ENCODE peak calls at places on chromosomes 2 and 18, in six cellular contexts. One of them, this sample, is unnamed.

GRCh38 chr2:217274578-217274977 is 414.7 kb upstream of the TNP1 start:
- DNase-seq in mammary epithelial cell: no peak
- DNase-seq in NCI-H460: no peak
- DNase-seq in heart right ventricle: no peak
- DNase-seq in cardiac muscle cell: no peak
- DNase-seq in CD8-positive, alpha-beta T cell: no peak
- DNase-seq in this sample: no peak

GRCh38 chr2:240868286-240869108 is at the start of gene AGXT:
- DNase-seq in mammary epithelial cell: no peak
- DNase-seq in NCI-H460: no peak
- DNase-seq in heart right ventricle: no peak
- DNase-seq in cardiac muscle cell: peak; percentile 58
- DNase-seq in CD8-positive, alpha-beta T cell: no peak
- DNase-seq in this sample: no peak

GRCh38 chr2:17422066-17422465 is 96.2 kb downstream of the RAD51AP2 start:
- DNase-seq in mammary epithelial cell: no peak
- DNase-seq in NCI-H460: no peak
- DNase-seq in heart right ventricle: no peak
- DNase-seq in cardiac muscle cell: no peak
- DNase-seq in CD8-positive, alpha-beta T cell: no peak
- DNase-seq in this sample: no peak

GRCh38 chr2:191165190-191165643 is 14.4 kb upstream of the STAT4 start:
- DNase-seq in mammary epithelial cell: peak; percentile 58
- DNase-seq in NCI-H460: peak; percentile 54
- DNase-seq in heart right ventricle: no peak
- DNase-seq in cardiac muscle cell: peak; percentile 58
- DNase-seq in CD8-positive, alpha-beta T cell: no peak
- DNase-seq in this sample: peak; percentile 60

GRCh38 chr2:12502759-12503158 is 214.0 kb upstream of the TRIB2 start:
- DNase-seq in mammary epithelial cell: no peak
- DNase-seq in NCI-H460: no peak
- DNase-seq in heart right ventricle: no peak
- DNase-seq in cardiac muscle cell: no peak
- DNase-seq in CD8-positive, alpha-beta T cell: no peak
- DNase-seq in this sample: no peak

GRCh38 chr2:69241039-69241586 is 145.9 kb downstream of the GFPT1 start:
- DNase-seq in mammary epithelial cell: no peak
- DNase-seq in NCI-H460: no peak
- DNase-seq in heart right ventricle: no peak
- DNase-seq in cardiac muscle cell: no peak
- DNase-seq in CD8-positive, alpha-beta T cell: no peak
- DNase-seq in this sample: no peak

GRCh38 chr18:45782662-45783061 is 42.8 kb upstream of the SIGLEC15 start:
- DNase-seq in mammary epithelial cell: no peak
- DNase-seq in NCI-H460: no peak
- DNase-seq in heart right ventricle: no peak
- DNase-seq in cardiac muscle cell: no peak
- DNase-seq in CD8-positive, alpha-beta T cell: no peak
- DNase-seq in this sample: no peak

GRCh38 chr2:8590940-8591339 is 90.9 kb upstream of the ID2 start:
- DNase-seq in mammary epithelial cell: no peak
- DNase-seq in NCI-H460: no peak
- DNase-seq in heart right ventricle: no peak
- DNase-seq in cardiac muscle cell: peak; percentile 78
- DNase-seq in CD8-positive, alpha-beta T cell: no peak
- DNase-seq in this sample: no peak

GRCh38 chr2:95052301-95052700 is 26.8 kb downstream of the MAL start:
- DNase-seq in mammary epithelial cell: peak; percentile 93
- DNase-seq in NCI-H460: no peak
- DNase-seq in heart right ventricle: no peak
- DNase-seq in cardiac muscle cell: no peak
- DNase-seq in CD8-positive, alpha-beta T cell: no peak
- DNase-seq in this sample: no peak